ENCODE peak calls at places on chromosomes 3 and 15, in nine cellular contexts. H, O, Z, S, I, M, G, R and U are unnamed samples.

GRCh38 chr3:66425032-66425431 is 75.8 kb downstream of the LRIG1 start:
- ATAC-seq in R (no peak), S (peak), O (no peak), Z (no peak), M (peak), H (no peak), G (no peak), I (peak), U (no peak)

GRCh38 chr15:89221543-89221942 is at the start of gene RLBP1:
- ATAC-seq in I (no peak), G (no peak), R (no peak), O (no peak), H (no peak), M (no peak), S (no peak), Z (peak), U (no peak)

GRCh38 chr15:50687302-50687902 is 805 bp upstream of the TRPM7 start:
- ATAC-seq in H (no peak), G (peak), R (no peak), M (peak), I (no peak), Z (no peak), S (no peak), O (peak), U (peak)

GRCh38 chr3:129837057-129837631 is 56.4 kb downstream of the TMCC1 start:
- ATAC-seq in R (no peak), M (peak), G (no peak), I (no peak), Z (no peak), H (no peak), O (no peak), S (peak), U (peak)

GRCh38 chr3:175386630-175387029 is 527.5 kb downstream of the NAALADL2 start:
- ATAC-seq in O (peak), M (no peak), H (no peak), R (no peak), G (no peak), S (no peak), I (no peak), Z (no peak), U (peak)

GRCh38 chr3:39177708-39178332 is 14.6 kb downstream of the XIRP1 start:
- ATAC-seq in R (peak), G (peak), M (peak), O (peak), I (peak), H (peak), Z (peak), S (peak), U (peak)

GRCh38 chr3:46407976-46408375 is 917 bp downstream of the CCRL2 start:
- ATAC-seq in R (no peak), S (no peak), I (peak), Z (no peak), H (no peak), O (no peak), G (no peak), M (no peak), U (no peak)

GRCh38 chr3:54515439-54516213 is 393.3 kb downstream of the CACNA2D3 start:
- ATAC-seq in O (no peak), G (no peak), H (no peak), M (no peak), Z (no peak), I (no peak), S (no peak), R (no peak), U (no peak)

GRCh38 chr3:65880350-65880749 is 158.4 kb downstream of the MAGI1 start:
- ATAC-seq in M (no peak), Z (no peak), S (no peak), G (no peak), R (no peak), H (no peak), I (no peak), O (no peak), U (no peak)

GRCh38 chr15:85306946-85307686 is 73.3 kb upstream of the AKAP13 start:
- ATAC-seq in M (peak), I (no peak), R (no peak), O (no peak), G (no peak), S (peak), H (no peak), Z (no peak), U (no peak)

GRCh38 chr15:25378501-25378901 is 60.3 kb downstream of the UBE3A start:
- ATAC-seq in M (no peak), R (no peak), I (no peak), H (no peak), O (no peak), S (no peak), G (no peak), Z (peak), U (peak)

GRCh38 chr3:46463120-46463867 is 1.4 kb downstream of the LTF start:
- ATAC-seq in S (no peak), Z (no peak), H (no peak), G (no peak), O (no peak), R (no peak), I (peak), M (no peak), U (no peak)

GRCh38 chr15:98518823-98519561 is 129.3 kb upstream of the IGF1R start:
- ATAC-seq in O (peak), G (peak), M (peak), H (peak), S (peak), Z (peak), R (peak), I (peak), U (peak)

GRCh38 chr3:117074833-117075232 is 365.3 kb downstream of the TUSC7 start:
- ATAC-seq in G (no peak), H (no peak), R (no peak), I (no peak), M (no peak), Z (no peak), O (no peak), S (no peak), U (no peak)

GRCh38 chr3:127216415-127217261 is 23.7 kb downstream of the PRR23E start:
- ATAC-seq in R (no peak), G (no peak), M (no peak), Z (peak), H (no peak), S (no peak), O (no peak), I (no peak), U (no peak)

GRCh38 chr3:45832691-45833090 is 9.2 kb downstream of the LZTFL1 start:
- ATAC-seq in I (no peak), H (no peak), S (no peak), G (no peak), M (no peak), O (peak), R (no peak), Z (no peak), U (peak)

GRCh38 chr15:64611085-64611484 is 150.7 kb downstream of the ZNF609 start:
- ATAC-seq in Z (no peak), M (no peak), S (no peak), I (no peak), O (peak), G (no peak), R (no peak), H (no peak), U (no peak)

GRCh38 chr3:193885832-193886231 is 250.1 kb upstream of the HES1 start:
- ATAC-seq in Z (no peak), O (no peak), G (no peak), S (no peak), I (no peak), R (no peak), M (no peak), H (no peak), U (no peak)